ENCODE peak calls at places on chromosome 13, in seven cellular contexts. One of them, this sample, is unnamed.

GRCh38 chr13:75541287-75541686 is 3.6 kb upstream of the COMMD6 start:
- DNase-seq in Peyer's patch: no peak
- DNase-seq in hepatocyte: no peak
- DNase-seq in cardiac muscle cell: no peak
- DNase-seq in AG04450: no peak
- DNase-seq in A673: no peak
- DNase-seq in fibroblast of lung: no peak
- DNase-seq in this sample: no peak

GRCh38 chr13:110156186-110157065 is 150.5 kb downstream of the COL4A1 start:
- DNase-seq in AG04450: no peak
- DNase-seq in Peyer's patch: no peak
- DNase-seq in hepatocyte: no peak
- DNase-seq in fibroblast of lung: peak; percentile 27
- DNase-seq in cardiac muscle cell: no peak
- DNase-seq in A673: no peak
- DNase-seq in this sample: no peak

GRCh38 chr13:106003651-106004050 is 531.8 kb downstream of the EFNB2 start:
- DNase-seq in AG04450: no peak
- DNase-seq in hepatocyte: no peak
- DNase-seq in cardiac muscle cell: no peak
- DNase-seq in Peyer's patch: no peak
- DNase-seq in fibroblast of lung: no peak
- DNase-seq in A673: no peak
- DNase-seq in this sample: no peak

GRCh38 chr13:93227906-93228801 is 1.5 kb downstream of the GPC6 start:
- DNase-seq in Peyer's patch: no peak
- DNase-seq in hepatocyte: peak; percentile 90
- DNase-seq in AG04450: no peak
- DNase-seq in cardiac muscle cell: peak; percentile 93
- DNase-seq in fibroblast of lung: peak; percentile 91
- DNase-seq in A673: peak; percentile 95
- DNase-seq in this sample: peak; percentile 81

GRCh38 chr13:43319617-43320444 is 296.4 kb downstream of the DNAJC15 start:
- DNase-seq in cardiac muscle cell: no peak
- DNase-seq in Peyer's patch: no peak
- DNase-seq in A673: no peak
- DNase-seq in fibroblast of lung: no peak
- DNase-seq in hepatocyte: no peak
- DNase-seq in AG04450: no peak
- DNase-seq in this sample: no peak

GRCh38 chr13:30971575-30971974 is 39.1 kb downstream of the TEX26 start:
- DNase-seq in AG04450: no peak
- DNase-seq in fibroblast of lung: peak; percentile 34
- DNase-seq in A673: no peak
- DNase-seq in hepatocyte: no peak
- DNase-seq in Peyer's patch: no peak
- DNase-seq in cardiac muscle cell: peak; percentile 40
- DNase-seq in this sample: no peak

GRCh38 chr13:73698859-73699258 is 435.3 kb downstream of the KLF12 start:
- DNase-seq in A673: peak; percentile 57
- DNase-seq in fibroblast of lung: no peak
- DNase-seq in hepatocyte: no peak
- DNase-seq in cardiac muscle cell: no peak
- DNase-seq in Peyer's patch: no peak
- DNase-seq in AG04450: no peak
- DNase-seq in this sample: no peak

GRCh38 chr13:91805605-91806004 is 407.2 kb downstream of the GPC5 start:
- DNase-seq in hepatocyte: no peak
- DNase-seq in A673: peak; percentile 17
- DNase-seq in fibroblast of lung: peak; percentile 16
- DNase-seq in AG04450: no peak
- DNase-seq in Peyer's patch: no peak
- DNase-seq in cardiac muscle cell: peak; percentile 5
- DNase-seq in this sample: no peak

GRCh38 chr13:109869312-109870237 is 83.2 kb upstream of the IRS2 start:
- DNase-seq in AG04450: peak; percentile 20
- DNase-seq in fibroblast of lung: peak; percentile 63
- DNase-seq in hepatocyte: no peak
- DNase-seq in A673: no peak
- DNase-seq in cardiac muscle cell: peak; percentile 84
- DNase-seq in Peyer's patch: no peak
- DNase-seq in this sample: peak; percentile 93

GRCh38 chr13:88288326-88288725 is 617.2 kb downstream of the SLITRK5 start:
- DNase-seq in Peyer's patch: no peak
- DNase-seq in fibroblast of lung: no peak
- DNase-seq in A673: no peak
- DNase-seq in cardiac muscle cell: no peak
- DNase-seq in hepatocyte: no peak
- DNase-seq in AG04450: no peak
- DNase-seq in this sample: no peak

GRCh38 chr13:36859259-36859658 is 40.2 kb downstream of the RFXAP start:
- DNase-seq in fibroblast of lung: no peak
- DNase-seq in cardiac muscle cell: no peak
- DNase-seq in Peyer's patch: no peak
- DNase-seq in hepatocyte: no peak
- DNase-seq in AG04450: no peak
- DNase-seq in A673: no peak
- DNase-seq in this sample: no peak

GRCh38 chr13:109955598-109955997 is 169.2 kb upstream of the IRS2 start:
- DNase-seq in hepatocyte: peak; percentile 35
- DNase-seq in Peyer's patch: no peak
- DNase-seq in fibroblast of lung: peak; percentile 53
- DNase-seq in cardiac muscle cell: peak; percentile 85
- DNase-seq in AG04450: peak; percentile 13
- DNase-seq in A673: no peak
- DNase-seq in this sample: no peak

GRCh38 chr13:50127017-50127725 is 111.9 kb downstream of the KCNRG start:
- DNase-seq in cardiac muscle cell: peak; percentile 76
- DNase-seq in AG04450: no peak
- DNase-seq in fibroblast of lung: peak; percentile 69
- DNase-seq in A673: no peak
- DNase-seq in Peyer's patch: peak; percentile 65
- DNase-seq in hepatocyte: peak; percentile 72
- DNase-seq in this sample: peak; percentile 40

GRCh38 chr13:63700366-63700765 is 2284.7 kb upstream of the PCDH20 start:
- DNase-seq in cardiac muscle cell: no peak
- DNase-seq in Peyer's patch: no peak
- DNase-seq in hepatocyte: no peak
- DNase-seq in AG04450: no peak
- DNase-seq in A673: no peak
- DNase-seq in fibroblast of lung: no peak
- DNase-seq in this sample: no peak

GRCh38 chr13:96053003-96053703 is at the start of gene UGGT2:
- DNase-seq in AG04450: peak; percentile 88
- DNase-seq in hepatocyte: peak; percentile 98
- DNase-seq in Peyer's patch: peak; percentile 64
- DNase-seq in fibroblast of lung: peak; percentile 95
- DNase-seq in A673: peak; percentile 77
- DNase-seq in cardiac muscle cell: peak; percentile 97
- DNase-seq in this sample: peak; percentile 99

GRCh38 chr13:52118595-52118994 is 10.3 kb downstream of the NEK5 start:
- DNase-seq in A673: no peak
- DNase-seq in AG04450: no peak
- DNase-seq in hepatocyte: no peak
- DNase-seq in cardiac muscle cell: no peak
- DNase-seq in fibroblast of lung: no peak
- DNase-seq in Peyer's patch: no peak
- DNase-seq in this sample: no peak

GRCh38 chr13:49421391-49421790 is 22.5 kb downstream of the CAB39L start:
- DNase-seq in Peyer's patch: no peak
- DNase-seq in A673: peak; percentile 45
- DNase-seq in hepatocyte: peak; percentile 19
- DNase-seq in fibroblast of lung: no peak
- DNase-seq in cardiac muscle cell: peak; percentile 27
- DNase-seq in AG04450: no peak
- DNase-seq in this sample: no peak

GRCh38 chr13:21850013-21851006 is 179.4 kb downstream of the FGF9 start:
- DNase-seq in A673: no peak
- DNase-seq in cardiac muscle cell: peak; percentile 6
- DNase-seq in AG04450: no peak
- DNase-seq in hepatocyte: no peak
- DNase-seq in fibroblast of lung: peak; percentile 5
- DNase-seq in Peyer's patch: no peak
- DNase-seq in this sample: no peak

GRCh38 chr13:27636624-27637288 is 15.1 kb downstream of the POLR1D start:
- DNase-seq in cardiac muscle cell: no peak
- DNase-seq in fibroblast of lung: peak; percentile 47
- DNase-seq in A673: peak; percentile 17
- DNase-seq in Peyer's patch: no peak
- DNase-seq in AG04450: no peak
- DNase-seq in hepatocyte: no peak
- DNase-seq in this sample: no peak

GRCh38 chr13:23889598-23890224 is 511 bp upstream of the MIPEP start:
- DNase-seq in AG04450: no peak
- DNase-seq in cardiac muscle cell: no peak
- DNase-seq in A673: peak; percentile 41
- DNase-seq in Peyer's patch: no peak
- DNase-seq in hepatocyte: no peak
- DNase-seq in fibroblast of lung: no peak
- DNase-seq in this sample: no peak

GRCh38 chr13:24851546-24851945 is 87.6 kb downstream of the RNF17 start:
- DNase-seq in AG04450: peak; percentile 11
- DNase-seq in A673: no peak
- DNase-seq in cardiac muscle cell: peak; percentile 2
- DNase-seq in fibroblast of lung: peak; percentile 82
- DNase-seq in Peyer's patch: no peak
- DNase-seq in hepatocyte: peak; percentile 37
- DNase-seq in this sample: no peak

GRCh38 chr13:70394149-70394548 is 285.9 kb upstream of the KLHL1 start:
- DNase-seq in hepatocyte: no peak
- DNase-seq in AG04450: no peak
- DNase-seq in A673: no peak
- DNase-seq in Peyer's patch: no peak
- DNase-seq in cardiac muscle cell: no peak
- DNase-seq in fibroblast of lung: no peak
- DNase-seq in this sample: no peak

GRCh38 chr13:98274921-98275487 is 97.9 kb upstream of the RNF113B start:
- DNase-seq in Peyer's patch: no peak
- DNase-seq in fibroblast of lung: peak; percentile 61
- DNase-seq in AG04450: peak; percentile 49
- DNase-seq in A673: no peak
- DNase-seq in cardiac muscle cell: no peak
- DNase-seq in hepatocyte: no peak
- DNase-seq in this sample: no peak

GRCh38 chr13:94252209-94252608 is 227.3 kb downstream of the DCT start:
- DNase-seq in fibroblast of lung: peak; percentile 61
- DNase-seq in hepatocyte: no peak
- DNase-seq in AG04450: no peak
- DNase-seq in A673: peak; percentile 82
- DNase-seq in Peyer's patch: no peak
- DNase-seq in cardiac muscle cell: no peak
- DNase-seq in this sample: no peak

GRCh38 chr13:30818323-30818960 is 83.1 kb downstream of the ALOX5AP start:
- DNase-seq in AG04450: no peak
- DNase-seq in A673: no peak
- DNase-seq in hepatocyte: peak; percentile 64
- DNase-seq in cardiac muscle cell: peak; percentile 97
- DNase-seq in fibroblast of lung: peak; percentile 34
- DNase-seq in Peyer's patch: no peak
- DNase-seq in this sample: peak; percentile 78

GRCh38 chr13:71712988-71713653 is 153.9 kb downstream of the DACH1 start:
- DNase-seq in A673: no peak
- DNase-seq in fibroblast of lung: peak; percentile 29
- DNase-seq in cardiac muscle cell: peak; percentile 30
- DNase-seq in Peyer's patch: no peak
- DNase-seq in hepatocyte: peak; percentile 60
- DNase-seq in AG04450: no peak
- DNase-seq in this sample: no peak

GRCh38 chr13:50082426-50083283 is 67.4 kb downstream of the KCNRG start:
- DNase-seq in AG04450: no peak
- DNase-seq in cardiac muscle cell: peak; percentile 75
- DNase-seq in hepatocyte: peak; percentile 94
- DNase-seq in A673: peak; percentile 92
- DNase-seq in Peyer's patch: peak; percentile 90
- DNase-seq in fibroblast of lung: peak; percentile 69
- DNase-seq in this sample: peak; percentile 68

DNA sequence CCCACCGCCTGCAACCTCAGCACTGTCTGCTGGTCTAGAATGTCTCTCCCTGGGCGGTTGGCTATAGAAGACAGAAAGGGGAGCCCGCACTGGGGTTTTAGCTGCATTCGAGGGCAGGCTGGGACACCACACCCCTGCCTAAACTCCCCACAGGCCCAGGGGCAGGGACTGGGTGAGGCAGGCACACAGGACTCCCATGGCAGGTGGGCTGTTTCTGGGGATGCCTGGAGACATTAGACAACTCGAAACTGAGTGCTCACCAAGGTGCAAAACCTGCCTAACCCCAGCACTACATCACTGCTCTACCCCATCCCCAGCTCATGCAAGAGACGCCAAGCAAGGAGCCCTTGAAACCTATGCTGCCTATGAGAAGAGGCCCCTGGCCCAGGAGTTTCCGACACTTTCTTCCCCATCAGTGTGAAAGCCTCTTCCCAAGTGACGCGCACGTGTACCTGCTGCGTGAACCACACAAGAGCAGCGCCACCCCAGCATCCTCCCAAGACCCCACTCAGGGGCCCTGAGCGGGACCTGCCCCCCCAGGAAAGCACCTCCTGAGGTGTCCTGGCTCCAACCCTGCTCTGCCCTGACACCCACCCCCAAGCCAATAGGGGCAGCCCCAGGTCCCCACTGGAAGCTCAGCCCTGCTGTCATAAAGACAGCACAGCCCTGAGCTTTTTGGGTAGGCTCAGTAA is 121.2 kb downstream of the TUBA3C start:
- DNase-seq in Peyer's patch: no peak
- DNase-seq in AG04450: no peak
- DNase-seq in hepatocyte: no peak
- DNase-seq in fibroblast of lung: no peak
- DNase-seq in A673: no peak
- DNase-seq in cardiac muscle cell: no peak
- DNase-seq in this sample: no peak
- H3K9me3 ChIP-seq in Peyer's patch: no peaks in the 10 kb centered on the region
- H3K9me3 ChIP-seq in AG04450: peaks cover 90% of the 10 kb centered on the region
- H3K9me3 ChIP-seq in hepatocyte: no peaks in the 10 kb centered on the region
- H3K9me3 ChIP-seq in fibroblast of lung: no peaks in the 10 kb centered on the region
- H3K9me3 ChIP-seq in A673: peaks cover 3% of the 10 kb centered on the region
- H3K9me3 ChIP-seq in cardiac muscle cell: no peaks in the 10 kb centered on the region
- H3K9me3 ChIP-seq in this sample: no peaks in the 10 kb centered on the region

GRCh38 chr13:108797354-108797753 is 167.9 kb downstream of the MYO16 start:
- DNase-seq in hepatocyte: no peak
- DNase-seq in Peyer's patch: no peak
- DNase-seq in AG04450: no peak
- DNase-seq in A673: no peak
- DNase-seq in fibroblast of lung: no peak
- DNase-seq in cardiac muscle cell: no peak
- DNase-seq in this sample: no peak
- H3K4me3 ChIP-seq in hepatocyte: no peak overlapping the region
- H3K4me3 ChIP-seq in Peyer's patch: no peak overlapping the region
- H3K4me3 ChIP-seq in AG04450: no peak overlapping the region
- H3K4me3 ChIP-seq in A673: no peak overlapping the region
- H3K4me3 ChIP-seq in fibroblast of lung: no peak overlapping the region
- H3K4me3 ChIP-seq in cardiac muscle cell: no peak overlapping the region
- H3K4me3 ChIP-seq in this sample: no peak overlapping the region

GRCh38 chr13:48070942-48071341 is 24.0 kb downstream of the MED4 start:
- DNase-seq in hepatocyte: no peak
- DNase-seq in Peyer's patch: no peak
- DNase-seq in fibroblast of lung: no peak
- DNase-seq in A673: no peak
- DNase-seq in cardiac muscle cell: no peak
- DNase-seq in AG04450: no peak
- DNase-seq in this sample: no peak
- H3K9me3 ChIP-seq in hepatocyte: peaks cover 42% of the 10 kb centered on the region
- H3K9me3 ChIP-seq in Peyer's patch: no peaks in the 10 kb centered on the region
- H3K9me3 ChIP-seq in fibroblast of lung: no peaks in the 10 kb centered on the region
- H3K9me3 ChIP-seq in A673: peaks cover 37% of the 10 kb centered on the region
- H3K9me3 ChIP-seq in cardiac muscle cell: peaks cover 6% of the 10 kb centered on the region
- H3K9me3 ChIP-seq in AG04450: peaks cover 40% of the 10 kb centered on the region
- H3K9me3 ChIP-seq in this sample: no peaks in the 10 kb centered on the region

GRCh38 chr13:113297370-113297871 is 382 bp downstream of the LAMP1 start:
- DNase-seq in AG04450: no peak
- DNase-seq in Peyer's patch: peak; percentile 48
- DNase-seq in cardiac muscle cell: no peak
- DNase-seq in fibroblast of lung: no peak
- DNase-seq in hepatocyte: peak; percentile 34
- DNase-seq in A673: no peak
- DNase-seq in this sample: no peak
- H3K4me3 ChIP-seq in AG04450: peak overlapping the region; percentile 88
- H3K4me3 ChIP-seq in Peyer's patch: peak overlapping the region; percentile 97
- H3K4me3 ChIP-seq in cardiac muscle cell: peak overlapping the region; percentile 93
- H3K4me3 ChIP-seq in fibroblast of lung: peak overlapping the region; percentile 95
- H3K4me3 ChIP-seq in hepatocyte: peak overlapping the region; percentile 93
- H3K4me3 ChIP-seq in A673: peak overlapping the region; percentile 95
- H3K4me3 ChIP-seq in this sample: peak overlapping the region; percentile 82